ENCODE peak calls at places on chromosomes 3 and 15, in seven cellular contexts. I is astrocyte, S is B cell, R is body of pancreas, U is keratinocyte, Z is nephron progenitor cell, N is AG04450. Y is an unnamed sample.

GRCh38 chr15:67242665-67243064 is 11.8 kb downstream of the AAGAB start:
- DNase-seq in Z (no peak), R (no peak), U (no peak), N (no peak), S (no peak), I (no peak), Y (no peak)

GRCh38 chr15:58378241-58379085 is 53.3 kb upstream of the LIPC start:
- DNase-seq in U (no peak), N (no peak), S (no peak), I (peak), R (no peak), Z (no peak), Y (peak)

GRCh38 chr3:180433172-180433571 is 168.8 kb upstream of the TTC14 start:
- DNase-seq in U (no peak), R (no peak), S (no peak), Z (no peak), I (peak), N (peak), Y (no peak)

GRCh38 chr3:140499114-140499757 is 178.6 kb upstream of the TRIM42 start:
- DNase-seq in I (no peak), S (no peak), N (no peak), R (no peak), U (peak), Z (no peak), Y (no peak)

GRCh38 chr15:30921781-30922371 is 18.2 kb downstream of the FAN1 start:
- DNase-seq in U (no peak), R (no peak), N (no peak), I (peak), Z (peak), S (no peak), Y (peak)

GRCh38 chr15:76181705-76182107 is 121.9 kb downstream of the TMEM266 start:
- DNase-seq in N (no peak), R (no peak), S (no peak), I (no peak), Z (no peak), U (no peak), Y (no peak)

GRCh38 chr3:74271541-74271940 is 342.9 kb downstream of the CNTN3 start:
- DNase-seq in Z (no peak), R (no peak), N (no peak), U (no peak), I (no peak), S (no peak), Y (no peak)

GRCh38 chr3:11390411-11391171 is 118.4 kb downstream of the ATG7 start:
- DNase-seq in Z (no peak), U (no peak), R (no peak), S (no peak), N (no peak), I (peak), Y (no peak)

GRCh38 chr3:154684021-154684420 is 254.0 kb upstream of the GPR149 start:
- DNase-seq in R (no peak), I (no peak), U (no peak), N (no peak), S (no peak), Z (no peak), Y (no peak)

GRCh38 chr15:90698629-90699028 is 18.5 kb upstream of the BLM start:
- DNase-seq in I (no peak), S (no peak), R (no peak), N (no peak), Z (no peak), U (no peak), Y (no peak)

DNA sequence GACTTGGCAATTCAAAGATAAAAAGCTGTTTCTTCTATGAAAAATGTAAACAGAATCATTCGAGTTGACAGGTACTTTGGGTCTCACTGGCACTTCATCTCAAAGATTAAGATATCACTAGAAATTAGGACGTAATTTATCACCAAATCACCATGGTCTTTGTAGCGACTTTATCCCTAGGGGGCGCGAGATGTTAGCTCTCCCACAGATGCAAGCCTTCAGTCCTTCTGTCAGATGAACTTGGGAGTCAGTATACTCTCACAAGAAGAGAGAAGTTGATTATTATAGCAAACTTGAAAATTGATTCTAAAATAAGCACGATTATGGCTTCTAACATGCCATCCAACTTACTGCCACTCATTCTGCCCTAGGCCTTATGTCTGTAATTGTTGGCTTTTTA is 150.3 kb downstream of the ALCAM start:
- DNase-seq in N (no peak), R (no peak), U (no peak), Z (peak), I (no peak), S (no peak), Y (no peak)
- TF ChIP-seq CTCF in N (peak), R (no peak), U (peak), Z (peak), I (no peak), S (no peak), Y (no peak)

GRCh38 chr3:72078661-72079368 is 293.9 kb upstream of the PROK2 start:
- DNase-seq in R (no peak), Z (no peak), I (no peak), N (no peak), U (no peak), S (no peak), Y (no peak)

GRCh38 chr3:72080800-72081199 is 295.9 kb upstream of the PROK2 start:
- DNase-seq in Z (no peak), R (no peak), U (no peak), I (no peak), S (no peak), N (no peak), Y (no peak)

GRCh38 chr3:72080101-72080500 is 295.2 kb upstream of the PROK2 start:
- DNase-seq in R (no peak), I (no peak), U (no peak), S (peak), N (no peak), Z (no peak), Y (no peak)

GRCh38 chr3:72077473-72078259 is 292.7 kb upstream of the PROK2 start:
- DNase-seq in Z (no peak), N (no peak), S (peak), R (no peak), U (no peak), I (no peak), Y (no peak)

GRCh38 chr3:72079369-72079872 is 294.5 kb upstream of the PROK2 start:
- DNase-seq in Z (no peak), R (no peak), N (no peak), I (no peak), U (no peak), S (no peak), Y (no peak)
- TF ChIP-seq CTCF in Z (no peak), R (no peak), N (no peak), I (no peak), U (no peak), S (no peak), Y (no peak)

DNA sequence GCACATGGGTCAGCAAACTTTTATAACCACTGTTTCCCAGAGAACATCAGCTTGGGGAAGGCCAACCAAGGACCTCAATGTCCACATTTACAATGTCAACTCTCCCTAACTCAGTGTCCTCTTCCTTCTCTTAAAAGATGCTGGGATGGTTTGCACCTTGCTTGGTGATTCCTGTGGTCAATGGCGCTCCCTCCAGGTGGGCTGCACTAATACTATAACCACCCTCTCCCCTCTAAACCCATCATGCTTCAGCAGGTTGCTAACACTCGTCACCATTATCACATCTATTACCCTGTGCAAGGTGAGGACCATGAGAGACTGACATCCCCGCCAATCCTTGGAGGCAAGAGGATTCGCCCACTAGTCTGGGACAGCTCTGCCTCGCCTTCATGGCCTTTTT is 65.2 kb downstream of the FRMD5 start:
- DNase-seq in I (no peak), R (no peak), Z (no peak), S (no peak), U (no peak), N (no peak), Y (no peak)
- TF ChIP-seq CTCF in I (no peak), R (no peak), Z (no peak), S (no peak), U (peak), N (no peak), Y (no peak)

DNA sequence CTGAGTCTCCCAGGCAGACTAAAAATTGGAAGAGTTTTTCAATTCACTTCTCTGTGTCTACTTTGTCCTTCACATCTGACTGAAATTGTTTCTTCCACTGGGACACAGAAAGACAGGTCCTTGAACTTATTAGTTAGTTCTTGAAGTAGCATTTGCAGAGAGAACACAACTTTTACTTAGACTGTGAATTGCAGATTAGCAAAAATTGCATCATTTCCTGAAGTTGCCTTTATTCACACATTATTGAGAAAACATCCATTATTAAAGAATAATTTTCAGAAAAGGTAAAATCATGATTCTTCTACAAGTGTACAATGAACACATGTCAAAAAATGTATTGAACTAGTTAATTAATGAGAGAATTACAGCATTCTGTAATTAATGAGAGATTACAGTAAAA is 1.4 kb upstream of the COMMD2 start:
- DNase-seq in I (no peak), Z (no peak), R (no peak), U (no peak), S (no peak), N (no peak), Y (no peak)
- TF ChIP-seq CTCF in I (no peak), Z (no peak), R (no peak), U (no peak), S (no peak), N (no peak), Y (no peak)

DNA sequence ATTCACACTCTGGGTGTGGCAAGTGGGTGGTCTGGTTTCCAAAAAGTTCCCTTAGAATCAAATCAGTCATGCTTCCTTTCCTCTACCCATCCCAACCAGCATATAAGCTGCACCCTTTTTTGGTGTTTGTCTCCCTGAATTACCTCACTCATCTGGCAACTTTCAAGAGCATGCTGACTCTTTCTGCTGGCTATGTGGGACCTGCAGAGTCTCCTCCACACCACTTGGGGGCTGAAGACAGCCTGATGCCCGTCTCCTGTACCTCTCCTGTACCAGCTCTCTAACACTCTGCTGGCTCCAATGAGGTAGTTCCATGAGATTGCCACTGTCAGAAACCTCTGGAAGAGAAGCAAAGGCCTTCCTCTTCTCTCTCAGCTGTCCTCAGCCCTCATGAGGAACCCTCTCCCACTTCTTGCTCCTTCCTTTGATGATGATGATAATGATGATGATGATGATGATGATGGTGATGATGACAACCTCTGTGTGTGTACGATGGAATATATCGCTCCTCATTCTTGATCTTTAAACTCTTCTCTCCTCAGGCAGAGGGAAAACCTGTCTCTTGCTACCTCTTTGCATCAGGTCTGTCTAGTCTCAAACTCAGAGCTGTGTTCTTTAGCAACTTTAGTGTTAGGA is 257.4 kb downstream of the ZNF621 start:
- DNase-seq in I (no peak), N (no peak), R (no peak), Z (no peak), U (no peak), S (no peak), Y (no peak)
- TF ChIP-seq CTCF in I (no peak), N (no peak), R (no peak), Z (no peak), U (peak), S (no peak), Y (no peak)

Y was measured in thyroid gland.